ENCODE peak calls at places on chromosomes 4 and X, in five cellular contexts. E is heart left ventricle, T is tibial artery, J is Panc1, Z is spleen. H is an unnamed sample.

GRCh38 chr4:8727131-8727530 is 134.6 kb downstream of the CPZ start:
- DNase-seq in J (no peak), T (no peak), Z (peak), E (no peak), H (no peak)

GRCh38 chr4:138192113-138192512 is 50.0 kb downstream of the SLC7A11 start:
- DNase-seq in E (no peak), Z (no peak), T (no peak), J (peak), H (no peak)

GRCh38 chr4:71232846-71233245 is 106.0 kb upstream of the SLC4A4 start:
- DNase-seq in E (no peak), J (no peak), Z (no peak), T (no peak), H (no peak)

GRCh38 chr4:167025651-167026050 is 208.6 kb downstream of the SPOCK3 start:
- DNase-seq in E (no peak), Z (no peak), T (no peak), J (no peak), H (no peak)

GRCh38 chr4:3442959-3443749 is 1.4 kb downstream of the HGFAC start:
- DNase-seq in Z (peak), T (no peak), E (no peak), J (no peak), H (no peak)

GRCh38 chr4:53043096-53043495 is 181.0 kb downstream of the RASL11B start:
- DNase-seq in E (no peak), Z (no peak), T (no peak), J (no peak), H (no peak)

GRCh38 chr4:99082192-99082591 is 6.4 kb downstream of the ADH5 start:
- DNase-seq in J (no peak), Z (no peak), T (no peak), E (no peak), H (no peak)

GRCh38 chrX:119983494-119983893 is 39.9 kb upstream of the NKAP start:
- DNase-seq in T (no peak), J (no peak), Z (no peak), E (no peak), H (no peak)

GRCh38 chrX:110210417-110211139 is 107.3 kb downstream of the AMMECR1 start:
- DNase-seq in E (no peak), T (no peak), J (no peak), Z (no peak), H (no peak)

GRCh38 chr4:128782076-128782715 is 27.3 kb upstream of the JADE1 start:
- DNase-seq in Z (peak), J (no peak), E (no peak), T (no peak), H (no peak)

GRCh38 chrX:149877157-149877556 is 3.8 kb upstream of the MAGEA8 start:
- DNase-seq in Z (no peak), J (no peak), T (no peak), E (no peak), H (no peak)

GRCh38 chr4:110917835-110918234 is 295.0 kb upstream of the PITX2 start:
- DNase-seq in J (no peak), Z (no peak), E (no peak), T (no peak), H (no peak)

GRCh38 chr4:24973471-24974251 is 57.1 kb downstream of the LGI2 start:
- DNase-seq in T (peak), Z (peak), J (no peak), E (peak), H (no peak)

GRCh38 chrX:137031517-137032377 is 2.0 kb downstream of the GPR101 start:
- DNase-seq in T (no peak), Z (no peak), E (no peak), J (no peak), H (no peak)

GRCh38 chr4:156512622-156513021 is 459.0 kb downstream of the PDGFC start:
- DNase-seq in E (no peak), Z (no peak), J (no peak), T (no peak), H (no peak)

GRCh38 chr4:25870081-25870480 is 7.3 kb upstream of the SEL1L3 start:
- DNase-seq in T (no peak), E (no peak), J (no peak), Z (no peak), H (no peak)

GRCh38 chrX:67787196-67787595 is 243.4 kb downstream of the AR start:
- DNase-seq in J (no peak), Z (no peak), T (no peak), E (no peak), H (no peak)

GRCh38 chr4:30720021-30720655 is at the start of gene PCDH7:
- DNase-seq in T (peak), J (no peak), E (peak), Z (no peak), H (no peak)

GRCh38 chr4:78369691-78370090 is 181.9 kb upstream of the ANXA3 start:
- DNase-seq in T (no peak), E (no peak), J (no peak), Z (no peak), H (no peak)

GRCh38 chrX:2311483-2311882 is 189.3 kb downstream of the DHRSX start:
- DNase-seq in J (no peak), T (no peak), Z (no peak), E (no peak), H (no peak)

GRCh38 chr4:7861440-7861881 is 78.2 kb downstream of the AFAP1 start:
- DNase-seq in T (no peak), E (no peak), Z (no peak), J (no peak), H (no peak)

GRCh38 chrX:40406330-40406859 is 174.4 kb upstream of the ATP6AP2 start:
- DNase-seq in J (no peak), T (no peak), E (no peak), Z (no peak), H (no peak)

GRCh38 chr4:170667814-170668213 is 578.1 kb upstream of the AADAT start:
- DNase-seq in T (no peak), J (no peak), E (no peak), Z (no peak), H (no peak)
- TF ChIP-seq CTCF in T (no peak), J (no peak), E (no peak), Z (no peak), H (no peak)

GRCh38 chr4:180832086-180832485 is 1411.1 kb upstream of the TENM3 start:
- DNase-seq in T (no peak), E (no peak), J (no peak), Z (no peak), H (no peak)
- TF ChIP-seq CTCF in T (no peak), E (no peak), J (peak), Z (no peak), H (peak)

GRCh38 chr4:55087016-55087929 is 38.1 kb downstream of the KDR start:
- DNase-seq in Z (no peak), E (no peak), T (no peak), J (no peak), H (no peak)
- TF ChIP-seq CTCF in Z (no peak), E (no peak), T (no peak), J (no peak), H (no peak)

DNA sequence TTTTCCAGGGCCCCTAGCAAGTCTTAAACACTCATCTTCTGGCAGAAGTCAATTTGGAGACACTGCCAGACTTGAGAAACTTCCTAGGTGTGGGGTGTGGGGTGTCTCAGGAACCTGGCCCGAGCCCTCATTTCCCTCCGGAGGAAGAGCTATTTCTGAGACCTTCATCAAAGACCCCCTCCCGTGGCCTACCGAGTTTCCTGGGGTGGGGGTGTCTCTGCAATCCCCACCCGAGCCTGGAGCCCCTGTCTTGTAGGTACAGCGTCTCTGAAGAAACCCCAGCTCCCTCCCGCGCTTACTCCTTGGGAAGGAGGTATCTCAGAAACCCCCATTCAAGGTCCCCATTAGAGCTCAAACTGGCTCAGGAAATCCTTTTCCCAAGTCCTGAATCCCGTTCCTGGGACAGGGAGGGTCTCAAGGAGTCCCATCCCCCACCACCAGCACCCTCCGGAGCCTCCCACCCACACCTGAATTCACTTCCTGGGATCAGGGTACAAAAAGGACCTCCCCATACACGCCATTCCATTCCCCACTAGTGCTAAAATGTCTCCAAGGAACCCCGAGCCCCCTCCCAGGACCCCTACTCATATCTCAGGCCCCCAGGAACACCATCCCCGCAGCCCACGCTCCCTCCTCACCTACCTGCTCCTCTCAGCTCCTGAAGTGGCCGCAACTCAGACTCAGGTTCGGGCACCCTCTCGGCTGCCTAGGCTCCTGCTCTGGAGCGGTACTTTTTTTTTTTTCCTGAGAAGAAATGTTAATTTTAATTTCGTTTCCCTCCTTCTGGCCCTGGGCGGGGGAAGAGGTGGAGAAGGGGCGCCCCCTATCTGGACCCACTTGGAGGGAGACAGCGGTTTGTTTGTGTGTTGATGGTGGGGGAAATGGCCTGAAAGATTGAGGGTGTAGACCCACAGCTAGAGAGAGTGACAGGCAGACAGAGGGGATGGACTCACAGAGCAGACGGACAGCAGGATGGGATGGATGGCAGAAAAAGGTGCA is 1.1 kb downstream of the SLC38A5 start:
- DNase-seq in J (no peak), T (no peak), E (no peak), Z (peak), H (no peak)
- TF ChIP-seq CTCF in J (peak), T (no peak), E (no peak), Z (peak), H (no peak)

DNA sequence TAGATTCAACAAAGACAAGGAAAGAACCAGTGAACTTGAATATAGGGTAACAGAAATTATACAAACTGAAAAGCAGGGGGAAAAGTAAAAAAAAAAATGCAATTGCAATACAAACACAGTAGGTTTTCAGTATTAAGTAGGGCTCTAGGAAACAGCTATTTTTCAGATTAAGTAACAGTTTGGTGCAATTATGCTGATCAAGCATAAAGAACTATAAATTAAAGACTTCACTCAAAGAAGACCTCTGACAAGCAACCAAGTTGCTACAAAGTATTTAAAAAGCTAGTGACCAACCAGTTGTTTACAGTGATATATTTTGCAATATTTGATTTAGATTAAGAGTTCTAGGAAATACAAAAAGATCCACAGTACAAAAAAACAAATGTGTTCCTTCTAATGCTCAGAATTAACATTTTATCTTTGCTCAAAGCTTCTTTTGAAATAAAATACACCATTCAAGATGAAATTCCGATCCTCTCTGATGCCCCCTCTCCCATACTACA is 230.8 kb upstream of the FTHL17 start:
- DNase-seq in E (no peak), T (no peak), J (no peak), Z (no peak), H (no peak)
- TF ChIP-seq CTCF in E (no peak), T (no peak), J (no peak), Z (no peak), H (no peak)

DNA sequence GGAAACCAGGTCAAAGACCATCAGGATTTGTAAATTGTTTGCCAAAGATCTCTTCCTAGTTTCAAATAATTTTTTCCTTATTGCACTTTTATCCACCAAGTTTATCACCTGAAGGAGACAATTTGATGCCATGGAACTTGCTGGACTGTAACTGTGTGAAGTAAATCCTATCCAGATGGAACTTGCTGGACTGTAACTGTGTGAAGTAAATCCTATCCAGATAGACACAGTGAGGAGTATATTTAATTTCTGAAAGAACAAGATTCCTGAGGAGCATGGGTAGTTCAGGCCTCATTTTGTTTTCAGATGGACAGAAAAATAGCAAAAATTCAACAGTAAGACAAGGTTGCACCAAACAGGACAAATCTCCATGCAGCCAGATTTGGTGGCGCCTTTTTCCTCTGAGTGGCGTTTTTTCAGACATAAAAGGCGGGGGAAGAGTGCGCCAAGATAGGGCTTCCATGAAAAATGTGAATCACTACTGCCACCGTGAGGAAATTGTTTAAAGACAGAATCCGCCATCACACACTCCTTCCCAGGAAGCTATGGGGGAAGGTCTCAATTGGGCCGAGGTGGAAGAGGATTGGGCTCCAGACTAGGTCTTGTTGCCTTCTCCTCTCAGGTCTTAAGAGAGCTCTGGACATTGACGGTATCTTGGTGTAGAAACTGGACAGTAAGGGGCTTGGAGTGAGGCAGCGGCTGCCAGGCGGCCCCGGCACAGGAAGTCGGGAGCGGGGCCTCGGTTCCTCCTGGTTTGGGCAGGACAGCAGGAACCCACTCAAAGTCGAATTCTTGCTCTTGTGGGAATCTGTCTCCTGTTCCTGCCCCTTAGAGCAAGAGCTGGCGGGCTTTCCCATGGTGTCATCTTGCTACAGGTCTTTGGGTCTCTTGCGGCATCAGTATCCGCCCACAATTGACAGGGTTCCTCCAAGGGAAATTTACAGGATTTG is 234.7 kb downstream of the OR13H1 start:
- DNase-seq in T (no peak), J (no peak), Z (no peak), E (peak), H (no peak)
- TF ChIP-seq CTCF in T (no peak), J (peak), Z (peak), E (no peak), H (no peak)

GRCh38 chrX:37652053-37652452 is 33.5 kb upstream of the XK start:
- DNase-seq in Z (no peak), T (no peak), E (no peak), J (no peak), H (no peak)

GRCh38 chrX:37644381-37645305 is 40.9 kb upstream of the XK start:
- DNase-seq in Z (no peak), E (no peak), J (no peak), T (no peak), H (no peak)

DNA sequence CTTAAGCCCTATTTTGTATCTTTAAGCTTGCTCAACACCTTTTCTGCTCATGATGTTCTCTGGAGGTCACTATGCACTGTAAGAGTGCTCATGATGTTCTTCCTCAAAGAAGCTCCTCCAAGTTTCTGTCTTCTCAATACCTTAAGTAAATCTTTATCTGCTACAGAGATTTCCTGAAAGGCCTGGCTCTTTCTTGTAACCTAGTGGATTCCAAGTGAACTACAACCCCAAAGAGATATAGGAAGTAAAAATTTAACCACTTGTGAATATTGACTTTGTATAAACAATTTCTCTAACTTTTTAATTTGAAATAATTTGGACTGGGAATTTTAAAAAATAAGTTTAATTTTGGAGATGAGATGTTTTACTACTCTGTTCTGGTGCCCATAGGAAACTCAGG is 39.3 kb upstream of the XK start:
- DNase-seq in T (no peak), Z (no peak), E (no peak), J (no peak), H (no peak)
- TF ChIP-seq CTCF in T (no peak), Z (no peak), E (no peak), J (no peak), H (no peak)

DNA sequence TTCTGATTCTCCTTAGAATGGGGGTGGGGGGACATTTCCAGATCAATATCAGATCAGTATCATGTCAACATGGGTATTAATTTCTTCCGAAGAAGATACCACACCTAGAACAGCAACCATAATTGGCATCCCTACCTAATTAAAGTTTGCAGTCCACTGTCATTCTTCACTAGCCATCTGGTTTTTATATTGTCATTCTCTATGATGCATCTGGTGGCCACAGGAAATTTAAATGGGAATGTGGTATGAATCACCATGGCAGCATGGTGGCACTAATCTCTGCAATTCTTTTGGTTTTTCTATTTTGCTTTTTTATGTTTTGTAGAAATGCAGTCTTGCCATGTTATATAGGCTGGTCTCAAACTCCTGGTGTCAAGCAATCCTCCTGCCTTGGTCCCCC is 16.6 kb upstream of the UBE2D3 start:
- DNase-seq in E (no peak), Z (no peak), T (no peak), J (no peak), H (no peak)
- TF ChIP-seq CTCF in E (no peak), Z (no peak), T (no peak), J (no peak), H (no peak)